ENCODE peak calls at places on chromosomes 13 and 19, in nine cellular contexts. X, E, P, I, F, N, U, R and G are unnamed samples.

GRCh38 chr13:38898481-38898880 is 92.2 kb downstream of the STOML3 start:
- DNase-seq in E (no peak), N (no peak), X (no peak), R (no peak), U (no peak), F (no peak), I (no peak), P (no peak), G (no peak)

GRCh38 chr19:16112778-16113177 is 1.1 kb downstream of the RAB8A start:
- DNase-seq in R (no peak), U (no peak), F (no peak), X (no peak), E (no peak), P (no peak), I (no peak), N (no peak), G (no peak)

GRCh38 chr19:12727745-12728433 is 4.2 kb upstream of the TNPO2 start:
- DNase-seq in P (no peak), R (no peak), I (no peak), U (no peak), N (no peak), X (no peak), F (no peak), E (no peak), G (no peak)

GRCh38 chr13:40082644-40083043 is 427.2 kb downstream of the COG6 start:
- DNase-seq in R (peak), F (no peak), P (no peak), E (no peak), X (peak), U (no peak), N (no peak), I (no peak), G (no peak)

GRCh38 chr19:37009871-37010270 is 68.4 kb upstream of the ZNF420 start:
- DNase-seq in X (no peak), F (no peak), R (no peak), I (no peak), U (no peak), E (no peak), N (no peak), P (no peak), G (no peak)

GRCh38 chr19:33467851-33468250 is 53.7 kb downstream of the PEPD start:
- DNase-seq in U (no peak), P (no peak), N (no peak), I (no peak), F (no peak), R (no peak), X (no peak), E (no peak), G (no peak)

GRCh38 chr19:46661020-46661731 is at the start of gene DACT3:
- DNase-seq in U (peak), I (peak), R (peak), N (peak), F (peak), E (peak), P (peak), X (peak), G (peak)

GRCh38 chr13:72379581-72379980 is 347.8 kb downstream of the MZT1 start:
- DNase-seq in X (no peak), E (no peak), U (no peak), F (no peak), P (no peak), N (no peak), R (peak), I (no peak), G (no peak)

GRCh38 chr13:24168980-24169379 is 8.5 kb downstream of the SPATA13 start:
- DNase-seq in N (no peak), P (no peak), F (peak), R (peak), I (no peak), U (no peak), E (no peak), X (peak), G (no peak)

GRCh38 chr19:33273065-33273736 is 29.1 kb downstream of the CEBPA start:
- DNase-seq in I (no peak), U (no peak), F (no peak), N (no peak), E (no peak), R (no peak), X (peak), P (no peak), G (no peak)

GRCh38 chr13:20053016-20053415 is 94.5 kb downstream of the ZMYM2 start:
- DNase-seq in X (peak), P (no peak), E (no peak), F (peak), N (no peak), U (no peak), I (no peak), R (peak), G (no peak)

GRCh38 chr19:495440-496332 is 600 bp upstream of the MADCAM1 start:
- DNase-seq in E (no peak), P (peak), I (no peak), R (peak), F (peak), U (peak), X (peak), N (no peak), G (no peak)

GRCh38 chr19:3243851-3244700 is 19.6 kb downstream of the CELF5 start:
- DNase-seq in X (peak), E (peak), N (peak), P (peak), F (peak), U (peak), R (peak), I (peak), G (no peak)

GRCh38 chr19:30780456-30780855 is 408.3 kb downstream of the ZNF536 start:
- DNase-seq in I (no peak), E (no peak), X (no peak), F (no peak), N (no peak), P (no peak), R (no peak), U (no peak), G (no peak)

GRCh38 chr13:107807306-107808073 is 407.8 kb downstream of the LIG4 start:
- DNase-seq in N (no peak), E (no peak), R (peak), P (no peak), U (no peak), F (no peak), X (peak), I (no peak), G (no peak)

GRCh38 chr19:16369306-16369663 is 44.7 kb downstream of the KLF2 start:
- DNase-seq in I (no peak), N (no peak), F (no peak), R (no peak), U (no peak), E (no peak), X (no peak), P (no peak), G (no peak)

GRCh38 chr19:49442793-49443365 is 1.6 kb upstream of the SLC17A7 start:
- DNase-seq in I (peak), P (peak), X (peak), E (peak), R (peak), F (peak), N (peak), U (peak), G (peak)

GRCh38 chr19:3343619-3344502 is 22.5 kb upstream of the NFIC start:
- DNase-seq in R (peak), I (no peak), P (no peak), X (peak), N (no peak), E (peak), F (peak), U (peak), G (peak)

GRCh38 chr13:37364024-37364423 is 234.5 kb downstream of the POSTN start:
- DNase-seq in I (no peak), E (no peak), F (peak), U (no peak), X (peak), P (no peak), R (no peak), N (no peak), G (no peak)

GRCh38 chr13:98228661-98229349 is 51.7 kb upstream of the RNF113B start:
- DNase-seq in P (no peak), N (no peak), X (peak), F (peak), U (no peak), I (no peak), R (peak), E (no peak), G (no peak)

GRCh38 chr13:67416047-67416925 is 186.2 kb upstream of the PCDH9 start:
- DNase-seq in F (peak), X (peak), P (peak), N (peak), E (no peak), I (no peak), R (peak), U (peak), G (no peak)

GRCh38 chr13:107023335-107023734 is 455.4 kb upstream of the ARGLU1 start:
- DNase-seq in E (no peak), X (no peak), U (no peak), P (no peak), F (no peak), N (no peak), R (no peak), I (no peak), G (no peak)

GRCh38 chr19:38649305-38650179 is 2.1 kb downstream of the ACTN4 start:
- DNase-seq in X (peak), N (no peak), R (no peak), F (no peak), I (no peak), P (no peak), E (no peak), U (peak), G (no peak)

GRCh38 chr19:13155472-13156284 is 5.5 kb downstream of the IER2 start:
- DNase-seq in E (no peak), U (peak), F (peak), N (no peak), P (peak), R (peak), X (peak), I (no peak), G (peak)

GRCh38 chr13:49625392-49626137 is 2.7 kb upstream of the ARL11 start:
- DNase-seq in U (peak), F (no peak), R (no peak), X (no peak), E (no peak), P (no peak), I (no peak), N (no peak), G (no peak)

GRCh38 chr13:110114351-110114750 is 192.6 kb downstream of the COL4A1 start:
- DNase-seq in N (no peak), E (no peak), R (no peak), I (no peak), P (no peak), X (no peak), U (no peak), F (peak), G (no peak)

GRCh38 chr13:26719356-26719945 is 41.1 kb downstream of the GPR12 start:
- DNase-seq in F (peak), E (no peak), U (no peak), I (no peak), R (no peak), X (peak), N (no peak), P (no peak), G (no peak)

GRCh38 chr19:13056052-13056660 is 46.5 kb downstream of the LYL1 start:
- DNase-seq in N (no peak), P (no peak), R (peak), F (peak), X (peak), U (peak), I (no peak), E (peak), G (peak)

GRCh38 chr13:20997301-20998061 is 63.9 kb downstream of the LATS2 start:
- DNase-seq in U (no peak), F (peak), N (peak), I (peak), P (no peak), X (peak), E (no peak), R (peak), G (no peak)

GRCh38 chr19:14318873-14319272 is 62.4 kb upstream of the ADGRE5 start:
- DNase-seq in R (no peak), X (no peak), P (no peak), I (no peak), U (peak), N (no peak), E (no peak), F (no peak), G (no peak)

GRCh38 chr13:49124693-49125304 is 95.3 kb upstream of the MLNR start:
- DNase-seq in F (no peak), R (no peak), N (no peak), U (no peak), I (no peak), P (no peak), X (peak), E (no peak), G (no peak)

GRCh38 chr13:28597641-28598040 is 61.3 kb upstream of the POMP start:
- DNase-seq in F (no peak), R (no peak), P (no peak), E (no peak), N (no peak), X (peak), I (no peak), U (no peak), G (no peak)

DNA sequence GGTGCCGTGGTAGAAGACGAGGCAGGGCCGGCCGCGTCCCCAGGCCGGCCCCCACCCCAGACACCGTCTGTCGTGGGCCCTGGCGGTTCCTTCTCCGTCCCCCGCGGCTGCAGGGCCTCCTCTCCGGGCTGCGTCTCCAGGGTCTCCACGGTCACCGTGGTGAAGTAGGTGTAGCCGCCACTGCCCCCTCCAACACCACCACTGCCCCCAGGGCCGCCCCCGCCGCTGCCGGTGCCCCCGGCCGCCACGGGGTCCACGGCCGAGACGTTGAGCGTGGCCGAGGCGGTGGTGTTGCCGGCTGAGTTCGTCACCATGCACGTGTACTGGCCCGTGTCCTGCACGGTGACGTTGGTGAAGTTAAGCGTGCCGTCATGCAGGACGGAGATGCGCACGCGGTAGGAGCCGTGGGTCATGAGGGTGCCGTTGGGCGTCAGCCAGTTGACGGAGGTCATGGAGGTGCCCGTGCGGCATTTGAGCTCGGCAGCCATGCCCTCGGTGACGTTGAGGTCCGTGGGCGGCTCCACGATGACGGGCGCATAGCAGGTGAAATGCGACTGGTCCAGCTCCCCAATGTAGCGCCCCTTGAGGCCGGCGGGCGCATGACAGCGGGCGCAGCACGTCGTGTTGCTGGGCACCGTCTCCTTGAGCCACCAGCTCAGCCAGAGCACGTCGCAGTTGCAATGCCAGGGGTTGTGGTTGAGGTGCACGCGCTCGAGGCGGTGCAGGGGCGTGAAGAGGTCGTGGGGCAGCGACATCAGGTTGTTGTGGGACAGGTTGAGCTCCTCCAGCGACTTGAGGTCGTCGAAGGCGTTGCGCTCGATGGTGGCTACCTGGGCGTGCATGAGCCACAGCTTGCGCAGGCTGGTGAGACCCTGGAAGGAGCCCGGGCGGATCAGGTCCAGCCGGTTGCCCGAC is 4.6 kb upstream of the ASPDH start:
- DNase-seq in F (no peak), R (no peak), U (peak), E (no peak), I (no peak), X (no peak), P (no peak), N (no peak), G (no peak)
- TF ChIP-seq CTCF in F (no peak), R (no peak), U (no peak), E (no peak), I (no peak), X (no peak), P (no peak), N (no peak), G (no peak)

GRCh38 chr13:102567857-102568256 is 28.9 kb upstream of the TPP2 start:
- DNase-seq in E (no peak), P (no peak), U (no peak), I (no peak), R (no peak), X (no peak), F (no peak), N (no peak), G (no peak)

GRCh38 chr13:102566513-102566912 is 30.3 kb upstream of the TPP2 start:
- DNase-seq in X (no peak), R (no peak), F (no peak), I (no peak), N (no peak), P (no peak), E (no peak), U (no peak), G (no peak)

GRCh38 chr13:102569488-102569887 is 27.3 kb upstream of the TPP2 start:
- DNase-seq in I (no peak), P (no peak), F (peak), X (peak), R (peak), U (no peak), E (no peak), N (no peak), G (no peak)

DNA sequence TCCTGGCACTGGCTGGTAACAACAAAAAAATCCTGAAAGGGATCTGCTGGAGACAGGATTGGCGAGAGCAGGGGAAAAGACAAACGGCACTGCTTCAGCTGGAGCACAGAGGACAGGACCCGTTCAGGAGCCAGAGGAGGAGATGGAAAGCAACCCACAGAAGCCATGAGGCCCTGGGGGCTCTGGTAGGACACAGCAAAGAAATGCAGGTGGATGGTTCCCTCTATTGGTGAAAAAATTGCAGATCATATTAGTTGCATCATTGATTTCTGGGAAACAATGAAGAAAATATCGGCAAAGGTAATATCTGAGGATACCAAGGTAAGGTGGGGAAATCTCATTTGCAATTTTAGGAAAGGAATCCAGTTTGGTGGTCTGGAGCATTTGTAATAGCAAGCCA is 25.7 kb upstream of the TPP2 start:
- DNase-seq in R (no peak), F (no peak), U (no peak), N (no peak), I (no peak), X (no peak), E (no peak), P (no peak), G (no peak)
- TF ChIP-seq CTCF in R (no peak), F (peak), U (no peak), N (peak), I (no peak), X (no peak), E (no peak), P (peak), G (no peak)

GRCh38 chr13:42112864-42113263 is 64.4 kb downstream of the DGKH start:
- DNase-seq in N (no peak), X (no peak), U (no peak), F (no peak), I (no peak), E (no peak), P (no peak), R (no peak), G (no peak)

GRCh38 chr13:42109957-42110356 is 61.5 kb downstream of the DGKH start:
- DNase-seq in U (no peak), R (no peak), N (no peak), E (no peak), I (no peak), P (no peak), X (no peak), F (no peak), G (no peak)

GRCh38 chr13:42108217-42108616 is 59.8 kb downstream of the DGKH start:
- DNase-seq in X (no peak), R (no peak), U (no peak), E (no peak), I (no peak), N (no peak), P (no peak), F (no peak), G (no peak)

GRCh38 chr13:42113478-42113877 is 65.0 kb downstream of the DGKH start:
- DNase-seq in X (no peak), N (no peak), U (no peak), E (no peak), P (no peak), F (no peak), I (no peak), R (no peak), G (no peak)

GRCh38 chr13:42110410-42111155 is 62.1 kb downstream of the DGKH start:
- DNase-seq in R (peak), F (peak), N (peak), P (no peak), I (no peak), X (peak), U (no peak), E (peak), G (no peak)
- TF ChIP-seq CTCF in R (peak), F (peak), N (peak), P (peak), I (peak), X (peak), U (peak), E (peak), G (peak)

GRCh38 chr13:45464687-45465453 is at the start of gene COG3:
- DNase-seq in E (peak), R (peak), U (peak), F (peak), X (peak), I (peak), N (peak), P (peak), G (peak)
- TF ChIP-seq CTCF in E (no peak), R (peak), U (peak), F (peak), X (peak), I (peak), N (peak), P (peak), G (no peak)